ENCODE peak calls at places on chromosomes 11 and 22, in five cellular contexts. C, G, U, H and I are unnamed samples.

GRCh38 chr11:71284525-71285092 is 32.2 kb upstream of the SHANK2 start:
- DNase-seq in C (peak; percentile 34), G (no peak), U (no peak), H (no peak), I (no peak)

GRCh38 chr22:45726081-45726480 is 54.4 kb downstream of the ATXN10 start:
- DNase-seq in C (no peak), G (no peak), U (no peak), H (no peak), I (no peak)

GRCh38 chr11:36400768-36401455 is 104.8 kb downstream of the PRR5L start:
- DNase-seq in C (no peak), G (no peak), U (no peak), H (no peak), I (no peak)

GRCh38 chr11:85867751-85868150 is 12.6 kb downstream of the CCDC83 start:
- DNase-seq in C (no peak), G (no peak), U (no peak), H (no peak), I (no peak)

GRCh38 chr11:70167723-70168404 is 35.2 kb upstream of the FADD start:
- DNase-seq in C (no peak), G (no peak), U (no peak), H (no peak), I (no peak)

GRCh38 chr11:29272019-29272654 is 744.7 kb downstream of the KCNA4 start:
- DNase-seq in C (no peak), G (peak; percentile 38), U (no peak), H (no peak), I (peak; percentile 59)

GRCh38 chr22:48844096-48844675 is 983.5 kb downstream of the BRD1 start:
- DNase-seq in C (no peak), G (no peak), U (no peak), H (no peak), I (no peak)

GRCh38 chr22:28442951-28443876 is 236.4 kb downstream of the TTC28 start:
- DNase-seq in C (peak; percentile 20), G (no peak), U (peak; percentile 54), H (peak; percentile 5), I (peak; percentile 80)

GRCh38 chr11:33478111-33478573 is 221.0 kb downstream of the HIPK3 start:
- DNase-seq in C (peak; percentile 86), G (no peak), U (no peak), H (no peak), I (no peak)

GRCh38 chr11:128625766-128626165 is 38.4 kb upstream of the ETS1 start:
- DNase-seq in C (no peak), G (no peak), U (no peak), H (no peak), I (no peak)

GRCh38 chr11:20448838-20449237 is 61.3 kb downstream of the PRMT3 start:
- DNase-seq in C (no peak), G (no peak), U (no peak), H (no peak), I (no peak)

GRCh38 chr11:76173663-76174062 is 32.6 kb downstream of the WNT11 start:
- DNase-seq in C (no peak), G (no peak), U (no peak), H (no peak), I (no peak)

GRCh38 chr22:35766654-35767580 is 49.2 kb downstream of the APOL5 start:
- DNase-seq in C (no peak), G (no peak), U (no peak), H (no peak), I (peak; percentile 73)

GRCh38 chr11:134660416-134660815 is 248.4 kb upstream of the B3GAT1 start:
- DNase-seq in C (no peak), G (no peak), U (no peak), H (no peak), I (no peak)

GRCh38 chr11:36030707-36031365 is 87.0 kb downstream of the LDLRAD3 start:
- DNase-seq in C (no peak), G (no peak), U (no peak), H (no peak), I (no peak)

GRCh38 chr11:102114032-102114431 is 3.8 kb downstream of the YAP1 start:
- DNase-seq in C (no peak), G (no peak), U (peak; percentile 37), H (no peak), I (no peak)

GRCh38 chr11:13644997-13645667 is 23.3 kb upstream of the FAR1 start:
- DNase-seq in C (no peak), G (no peak), U (no peak), H (no peak), I (peak; percentile 29)

GRCh38 chr11:80970016-80970516 is 1529.2 kb upstream of the TENM4 start:
- DNase-seq in C (no peak), G (no peak), U (no peak), H (no peak), I (no peak)

GRCh38 chr11:10550988-10551657 is 10.1 kb upstream of the RNF141 start:
- DNase-seq in C (peak; percentile 10), G (no peak), U (no peak), H (no peak), I (no peak)

GRCh38 chr11:73463359-73463758 is 87.2 kb downstream of the RELT start:
- DNase-seq in C (no peak), G (no peak), U (no peak), H (no peak), I (no peak)

GRCh38 chr22:24803064-24803542 is 2.9 kb upstream of the SGSM1 start:
- DNase-seq in C (peak; percentile 46), G (peak; percentile 70), U (peak; percentile 97), H (peak; percentile 67), I (peak; percentile 38)

GRCh38 chr22:23565288-23565941 is 14.7 kb downstream of the IGLL1 start:
- DNase-seq in C (no peak), G (peak; percentile 4), U (peak; percentile 76), H (no peak), I (no peak)

GRCh38 chr11:69352181-69352580 is 58.2 kb downstream of the MYEOV start:
- DNase-seq in C (no peak), G (no peak), U (no peak), H (no peak), I (peak; percentile 20)

GRCh38 chr11:64862914-64863313 is 15.5 kb downstream of the EHD1 start:
- DNase-seq in C (no peak), G (no peak), U (no peak), H (no peak), I (no peak)

GRCh38 chr22:37782340-37783168 is 25.2 kb upstream of the GCAT start:
- DNase-seq in C (peak; percentile 63), G (peak; percentile 97), U (no peak), H (peak; percentile 55), I (peak; percentile 29)

GRCh38 chr11:6481924-6482275 is 599 bp downstream of the TIMM10B start:
- DNase-seq in C (no peak), G (no peak), U (no peak), H (no peak), I (no peak)

GRCh38 chr22:36470162-36470993 is 11.1 kb downstream of the TXN2 start:
- DNase-seq in C (peak; percentile 76), G (peak; percentile 60), U (peak; percentile 83), H (peak; percentile 66), I (peak; percentile 81)

GRCh38 chr11:27200779-27201453 is 160.3 kb downstream of the BBOX1 start:
- DNase-seq in C (no peak), G (no peak), U (no peak), H (no peak), I (no peak)

GRCh38 chr22:37084385-37084784 is 25.1 kb downstream of the TMPRSS6 start:
- DNase-seq in C (no peak), G (no peak), U (no peak), H (no peak), I (no peak)

GRCh38 chr11:45659031-45659817 is 6.2 kb downstream of the CHST1 start:
- DNase-seq in C (no peak), G (no peak), U (no peak), H (no peak), I (no peak)

GRCh38 chr22:39457047-39457545 is 284 bp downstream of the MGAT3 start:
- DNase-seq in C (no peak), G (no peak), U (no peak), H (peak; percentile 77), I (no peak)

GRCh38 chr22:30561402-30562154 is 12.9 kb downstream of the GAL3ST1 start:
- DNase-seq in C (no peak), G (no peak), U (no peak), H (no peak), I (no peak)

GRCh38 chr22:18968011-18968749 is 32.1 kb upstream of the PRODH start:
- DNase-seq in C (no peak), G (no peak), U (peak; percentile 87), H (peak; percentile 88), I (no peak)

GRCh38 chr22:18965526-18966421 is 29.7 kb upstream of the PRODH start:
- DNase-seq in C (no peak), G (no peak), U (no peak), H (no peak), I (no peak)

GRCh38 chr22:18966748-18967147 is 30.7 kb upstream of the PRODH start:
- DNase-seq in C (no peak), G (no peak), U (no peak), H (no peak), I (no peak)

GRCh38 chr22:18962308-18962635 is 26.2 kb upstream of the PRODH start:
- DNase-seq in C (no peak), G (no peak), U (no peak), H (no peak), I (no peak)
- TF ChIP-seq MAX in C (no peak), G (no peak), U (no peak), H (no peak), I (no peak)

DNA sequence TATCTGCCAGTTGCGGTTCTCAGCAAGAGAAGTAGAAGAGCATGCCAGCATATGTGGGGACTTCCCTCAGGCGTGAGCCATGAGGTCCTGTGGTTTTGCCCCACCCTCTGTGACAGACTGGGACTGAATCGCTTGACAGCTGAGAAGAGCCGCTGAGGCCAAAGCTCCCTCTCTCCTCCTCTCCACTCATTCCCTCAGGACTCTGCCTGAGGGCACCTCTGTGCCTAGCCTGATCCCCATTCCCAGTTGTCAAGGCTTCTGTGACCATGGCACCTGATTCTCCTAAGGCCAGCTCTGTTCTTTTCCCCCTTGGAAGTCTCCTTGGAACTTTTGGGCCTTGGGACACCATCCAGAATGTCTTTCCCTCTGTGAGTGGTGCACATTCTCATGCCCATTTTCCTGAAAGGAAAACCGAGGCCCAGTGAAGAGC is 27.0 kb downstream of the ART5 start:
- DNase-seq in C (no peak), G (no peak), U (no peak), H (no peak), I (no peak)
- H2AFZ ChIP-seq in C (no peak overlapping the region), G (no peak overlapping the region), U (no peak overlapping the region), H (peak overlapping the region; percentile 66), I (no peak overlapping the region)

GRCh38 chr11:82731691-82732277 is 1.9 kb downstream of the FAM181B start:
- DNase-seq in C (no peak), G (no peak), U (no peak), H (no peak), I (no peak)

GRCh38 chr11:82734120-82734479 is 436 bp upstream of the FAM181B start:
- DNase-seq in C (no peak), G (no peak), U (no peak), H (no peak), I (no peak)

GRCh38 chr11:82732734-82733443 is 775 bp downstream of the FAM181B start:
- DNase-seq in C (no peak), G (no peak), U (peak; percentile 64), H (peak; percentile 40), I (peak; percentile 6)

GRCh38 chr11:82732348-82732733 is 1.3 kb downstream of the FAM181B start:
- DNase-seq in C (no peak), G (no peak), U (no peak), H (no peak), I (no peak)

GRCh38 chr11:82733444-82734119 is at the start of gene FAM181B:
- DNase-seq in C (no peak), G (no peak), U (peak; percentile 85), H (peak; percentile 49), I (peak; percentile 29)
- H3K9ac ChIP-seq in C (no peak within 1 kb of the TSS), G (no peak within 1 kb of the TSS), U (no peak within 1 kb of the TSS), H (peak within 1 kb of the TSS; percentile 20), I (no peak within 1 kb of the TSS)

GRCh38 chr11:1786466-1786865 is 22.7 kb upstream of the CTSD start:
- DNase-seq in C (no peak), G (no peak), U (no peak), H (no peak), I (no peak)
- TF ChIP-seq MAX in C (no peak), G (no peak), U (no peak), H (no peak), I (no peak)